ENCODE peak calls at places on chromosomes 1 and 21, in ten cellular contexts. L, P, U, Y, Z, G, I, K, S and N are unnamed samples. For H3K27me3, the result is how much of the 10 kb centered on the place peaks cover.

GRCh38 chr1:9827558-9828185 is 3.9 kb upstream of the CLSTN1 start:
- DNase-seq in G (peak), Y (peak), P (no peak), L (no peak), I (no peak), U (no peak), S (no peak), K (no peak), Z (no peak), N (no peak)

GRCh38 chr1:228901936-228902681 is 166.8 kb downstream of the RHOU start:
- DNase-seq in U (no peak), P (no peak), Z (no peak), I (no peak), L (no peak), S (no peak), G (no peak), Y (no peak), K (no peak), N (no peak)

GRCh38 chr1:15816674-15817073 is 9.2 kb upstream of the UQCRHL start:
- DNase-seq in S (no peak), Y (no peak), L (no peak), K (no peak), G (no peak), Z (no peak), U (no peak), P (no peak), I (no peak), N (no peak)

GRCh38 chr1:24964811-24965570 is 34.9 kb upstream of the RUNX3 start:
- DNase-seq in Y (no peak), P (no peak), L (no peak), I (peak), K (no peak), Z (peak), U (no peak), G (peak), S (no peak), N (peak)

GRCh38 chr21:42466700-42467612 is 29.1 kb downstream of the RSPH1 start:
- DNase-seq in K (no peak), Y (no peak), Z (peak), U (no peak), I (peak), P (no peak), L (no peak), S (peak), G (peak), N (no peak)

GRCh38 chr1:230877139-230877923 is 9.0 kb upstream of the C1orf198 start:
- DNase-seq in Y (no peak), U (no peak), I (no peak), L (no peak), Z (peak), K (no peak), S (no peak), P (no peak), G (no peak), N (no peak)

GRCh38 chr1:88035578-88035977 is 648.5 kb upstream of the PKN2 start:
- DNase-seq in P (no peak), G (no peak), Y (no peak), K (no peak), U (no peak), Z (no peak), I (no peak), S (no peak), L (no peak), N (no peak)

GRCh38 chr21:10521091-10521598 is at the start of gene TPTE:
- DNase-seq in S (no peak), I (no peak), G (no peak), K (no peak), Z (no peak), L (peak), P (no peak), Y (no peak), U (no peak), N (no peak)

GRCh38 chr1:239985044-239985443 is 106.6 kb upstream of the FMN2 start:
- DNase-seq in Y (no peak), U (no peak), L (no peak), G (no peak), S (no peak), K (no peak), P (no peak), Z (no peak), I (no peak), N (no peak)

GRCh38 chr1:112956503-112957132 is 622 bp upstream of the SLC16A1 start:
- DNase-seq in K (peak), U (no peak), Y (peak), S (no peak), Z (no peak), G (no peak), P (peak), I (no peak), L (peak), N (no peak)

GRCh38 chr1:239914827-239915231 is 176.9 kb upstream of the FMN2 start:
- DNase-seq in L (no peak), Z (peak), K (no peak), G (no peak), S (no peak), P (no peak), Y (no peak), I (no peak), U (no peak), N (no peak)

GRCh38 chr21:34132905-34133304 is 59.5 kb downstream of the MRPS6 start:
- DNase-seq in P (no peak), Y (no peak), U (no peak), Z (no peak), I (no peak), K (no peak), S (no peak), L (no peak), G (no peak), N (no peak)

GRCh38 chr1:3349161-3349967 is 105.1 kb upstream of the ARHGEF16 start:
- DNase-seq in G (peak), K (no peak), Z (no peak), S (no peak), I (no peak), P (peak), Y (no peak), L (peak), U (no peak), N (peak)

GRCh38 chr1:95111014-95111413 is 6.1 kb upstream of the TLCD4 start:
- DNase-seq in G (no peak), I (no peak), Y (no peak), K (no peak), Z (no peak), U (no peak), L (no peak), S (no peak), P (no peak), N (no peak)

GRCh38 chr1:25023190-25023578 is 93.1 kb upstream of the RUNX3 start:
- DNase-seq in Z (no peak), P (no peak), S (no peak), Y (no peak), L (no peak), G (no peak), U (no peak), K (no peak), I (no peak), N (no peak)

GRCh38 chr1:54153548-54154439 is 994 bp upstream of the CDCP2 start:
- DNase-seq in U (peak), Z (peak), K (peak), Y (no peak), P (peak), L (peak), G (peak), S (no peak), I (peak), N (peak)

GRCh38 chr21:45507523-45507875 is 34.7 kb downstream of the SLC19A1 start:
- DNase-seq in Z (no peak), I (no peak), K (no peak), L (no peak), P (no peak), S (no peak), G (no peak), U (no peak), Y (no peak), N (no peak)

GRCh38 chr1:176195547-176195946 is 11.5 kb downstream of the COP1 start:
- DNase-seq in L (no peak), K (no peak), G (no peak), Z (no peak), S (no peak), Y (no peak), I (no peak), U (no peak), P (no peak), N (no peak)

GRCh38 chr1:14939527-14940284 is 213.8 kb upstream of the TMEM51 start:
- DNase-seq in L (no peak), U (no peak), G (no peak), Y (no peak), P (no peak), S (no peak), I (no peak), Z (peak), K (no peak), N (no peak)

GRCh38 chr1:19426294-19427086 is 58.8 kb downstream of the CAPZB start:
- DNase-seq in Y (no peak), I (no peak), L (peak), S (no peak), K (no peak), P (no peak), U (peak), G (no peak), Z (no peak), N (no peak)

GRCh38 chr1:167092653-167093052 is 1.2 kb upstream of the STYXL2 start:
- DNase-seq in I (no peak), K (no peak), U (no peak), Y (no peak), Z (no peak), L (no peak), G (no peak), S (no peak), P (no peak), N (no peak)

GRCh38 chr1:106378261-106378660 is 678.2 kb upstream of the PRMT6 start:
- DNase-seq in U (no peak), P (no peak), S (no peak), Y (no peak), I (no peak), L (no peak), G (no peak), K (no peak), Z (no peak), N (no peak)

GRCh38 chr1:62356257-62356835 is 37.1 kb upstream of the KANK4 start:
- DNase-seq in G (no peak), Y (no peak), S (peak), Z (peak), K (no peak), L (no peak), P (no peak), U (no peak), I (no peak), N (no peak)

GRCh38 chr1:94542088-94542671 is 621 bp upstream of the F3 start:
- DNase-seq in S (no peak), Z (peak), L (peak), U (peak), Y (peak), I (peak), P (peak), K (peak), G (peak), N (peak)

GRCh38 chr1:228162286-228163003 is 3.2 kb upstream of the IBA57 start:
- DNase-seq in U (peak), S (no peak), K (no peak), I (no peak), Y (no peak), Z (no peak), P (no peak), G (peak), L (no peak), N (peak)

GRCh38 chr1:160017592-160017991 is 14.2 kb downstream of the PIGM start:
- DNase-seq in S (no peak), G (no peak), L (no peak), K (no peak), Z (no peak), Y (no peak), P (no peak), U (no peak), I (no peak), N (no peak)

GRCh38 chr1:95953005-95953404 is 719.0 kb downstream of the RWDD3 start:
- DNase-seq in P (no peak), I (no peak), L (no peak), Z (peak), S (peak), U (no peak), G (no peak), K (no peak), Y (no peak), N (no peak)

GRCh38 chr1:17372955-17373354 is 959 bp downstream of the PADI6 start:
- DNase-seq in L (no peak), P (no peak), G (no peak), S (no peak), Y (no peak), Z (no peak), I (no peak), K (no peak), U (no peak), N (no peak)

GRCh38 chr1:17369466-17369865 is 2.5 kb upstream of the PADI6 start:
- DNase-seq in G (no peak), K (no peak), U (no peak), I (no peak), S (no peak), Y (no peak), Z (peak), P (no peak), L (no peak), N (no peak)

GRCh38 chr1:17371896-17372295 is at the start of gene PADI6:
- DNase-seq in I (no peak), S (no peak), L (no peak), G (no peak), K (no peak), Z (no peak), P (no peak), Y (no peak), U (no peak), N (no peak)

GRCh38 chr1:17375651-17376050 is 3.7 kb downstream of the PADI6 start:
- DNase-seq in U (no peak), Y (no peak), K (no peak), I (no peak), G (no peak), L (no peak), S (no peak), Z (no peak), P (no peak), N (no peak)

GRCh38 chr1:17370618-17371017 is 1.4 kb upstream of the PADI6 start:
- DNase-seq in P (no peak), L (no peak), I (no peak), K (no peak), G (no peak), Y (no peak), U (no peak), Z (no peak), S (peak), N (no peak)
- TF ChIP-seq POLR2A in P (no peak), L (no peak), I (no peak), K (no peak), G (no peak), Y (no peak), U (no peak), Z (no peak), S (no peak), N (no peak)

GRCh38 chr1:60859111-60859510 is 223.2 kb upstream of the NFIA start:
- DNase-seq in P (no peak), Z (no peak), L (no peak), K (no peak), I (no peak), S (no peak), G (no peak), Y (no peak), U (no peak), N (no peak)
- H3K27me3 ChIP-seq in P (under half), Z (under half), L (under half), K (under half), I (under half), S (under half), G (under half), Y (under half), U (under half), N (under half)

GRCh38 chr1:109931189-109931672 is 20.6 kb downstream of the CSF1 start:
- DNase-seq in I (peak), S (peak), U (peak), Y (peak), L (peak), P (peak), G (peak), K (peak), Z (peak), N (peak)
- TF ChIP-seq POLR2A in I (no peak), S (no peak), U (no peak), Y (no peak), L (no peak), P (no peak), G (peak), K (no peak), Z (no peak), N (no peak)

GRCh38 chr1:164764333-164764732 is 205.3 kb downstream of the PBX1 start:
- DNase-seq in Z (peak), K (no peak), L (no peak), U (no peak), Y (no peak), G (no peak), I (no peak), S (no peak), P (no peak), N (no peak)
- H3K27me3 ChIP-seq in Z (under half), K (under half), L (under half), U (under half), Y (under half), G (under half), I (under half), S (under half), P (under half), N (under half)